ENCODE peak calls at places on chromosomes 2 and 18, in four cellular contexts. E is K562, L is GM12878, X is HL-60. O is an unnamed sample.

GRCh38 chr2:158539176-158539895 is 82.6 kb downstream of the PKP4 start:
- DNase-seq in E (no peak), L (no peak), X (peak), O (no peak)

GRCh38 chr2:25375371-25375988 is 33.8 kb upstream of the DNMT3A start:
- DNase-seq in E (no peak), L (no peak), X (no peak), O (no peak)

GRCh38 chr2:26238301-26238958 is 6.0 kb downstream of the HADHA start:
- DNase-seq in E (no peak), L (no peak), X (peak), O (no peak)

GRCh38 chr2:98020992-98021713 is 25.4 kb upstream of the TMEM131 start:
- DNase-seq in E (no peak), L (no peak), X (no peak), O (no peak)

GRCh38 chr18:35050638-35051287 is 9.6 kb downstream of the MAPRE2 start:
- DNase-seq in E (no peak), L (no peak), X (peak), O (no peak)

GRCh38 chr2:201349601-201350000 is 7.5 kb downstream of the FLACC1 start:
- DNase-seq in E (no peak), L (no peak), X (no peak), O (no peak)

GRCh38 chr2:147482111-147482510 is 362.7 kb upstream of the ACVR2A start:
- DNase-seq in E (no peak), L (no peak), X (no peak), O (no peak)

GRCh38 chr2:1162768-1163584 is 212.3 kb downstream of the SNTG2 start:
- DNase-seq in E (no peak), L (no peak), X (peak), O (peak)

GRCh38 chr2:65142515-65142914 is 12.6 kb upstream of the RAB1A start:
- DNase-seq in E (no peak), L (no peak), X (no peak), O (no peak)

GRCh38 chr2:118832071-118832790 is 15.2 kb downstream of the EN1 start:
- DNase-seq in E (no peak), L (no peak), X (no peak), O (no peak)

GRCh38 chr2:135132314-135132713 is 80.2 kb downstream of the RAB3GAP1 start:
- DNase-seq in E (no peak), L (no peak), X (no peak), O (no peak)

GRCh38 chr2:97747716-97748115 is 34.3 kb downstream of the ZAP70 start:
- DNase-seq in E (no peak), L (no peak), X (no peak), O (no peak)

GRCh38 chr18:68721681-68722583 is 7.0 kb upstream of the TMX3 start:
- DNase-seq in E (no peak), L (peak), X (no peak), O (no peak)

DNA sequence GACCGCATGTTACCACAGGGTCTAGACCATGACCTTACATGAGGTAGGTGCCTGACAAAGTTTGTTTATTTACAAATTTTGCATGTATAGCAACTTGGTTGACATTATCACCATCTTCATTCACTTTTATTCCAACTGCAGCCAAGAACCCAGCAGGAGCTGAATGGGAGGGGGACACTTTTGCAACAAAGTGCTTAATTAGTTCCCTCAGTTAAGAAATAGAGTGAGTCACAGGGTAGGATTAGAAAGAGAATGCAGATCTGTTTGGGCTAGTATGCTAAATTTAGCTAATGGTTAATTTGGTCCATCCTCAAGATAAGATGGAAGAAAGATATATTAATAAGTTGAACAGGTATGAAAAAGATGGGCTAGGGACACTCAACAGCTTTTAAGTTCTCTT is 678.9 kb downstream of the ARHGAP15 start:
- DNase-seq in E (no peak), L (no peak), X (peak), O (no peak)
- TF ChIP-seq SPI1 in E (no peak), L (no peak), X (no peak), O (no peak)

GRCh38 chr2:236654496-236654895 is 84.9 kb downstream of the ACKR3 start:
- DNase-seq in E (no peak), L (no peak), X (no peak), O (no peak)
- TF ChIP-seq SPI1 in E (no peak), L (no peak), X (no peak), O (no peak)

GRCh38 chr2:74119912-74120825 is 27.5 kb downstream of the BOLA3 start:
- DNase-seq in E (peak), L (peak), X (peak), O (peak)

DNA sequence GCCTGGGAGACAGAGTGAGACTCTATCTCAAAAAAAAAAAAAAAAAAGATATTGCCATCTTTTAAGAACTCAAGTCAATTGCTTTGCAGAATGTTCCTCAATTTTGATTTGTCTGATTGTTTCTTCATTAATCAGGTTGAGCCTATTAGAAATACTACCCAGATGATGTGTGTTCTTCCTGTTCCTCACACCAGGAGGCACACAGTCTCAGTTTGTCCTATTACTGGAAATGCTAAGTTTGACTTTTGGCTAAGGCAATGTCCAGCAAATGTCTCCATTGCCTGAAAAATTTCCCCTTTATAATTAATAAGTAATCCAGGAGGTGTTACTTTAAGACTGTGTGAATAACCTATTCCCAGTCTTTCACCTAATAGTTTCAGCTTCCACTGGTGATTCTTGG is 28.4 kb downstream of the BOLA3 start:
- DNase-seq in E (peak), L (no peak), X (no peak), O (no peak)
- TF ChIP-seq SPI1 in E (no peak), L (no peak), X (no peak), O (no peak)

DNA sequence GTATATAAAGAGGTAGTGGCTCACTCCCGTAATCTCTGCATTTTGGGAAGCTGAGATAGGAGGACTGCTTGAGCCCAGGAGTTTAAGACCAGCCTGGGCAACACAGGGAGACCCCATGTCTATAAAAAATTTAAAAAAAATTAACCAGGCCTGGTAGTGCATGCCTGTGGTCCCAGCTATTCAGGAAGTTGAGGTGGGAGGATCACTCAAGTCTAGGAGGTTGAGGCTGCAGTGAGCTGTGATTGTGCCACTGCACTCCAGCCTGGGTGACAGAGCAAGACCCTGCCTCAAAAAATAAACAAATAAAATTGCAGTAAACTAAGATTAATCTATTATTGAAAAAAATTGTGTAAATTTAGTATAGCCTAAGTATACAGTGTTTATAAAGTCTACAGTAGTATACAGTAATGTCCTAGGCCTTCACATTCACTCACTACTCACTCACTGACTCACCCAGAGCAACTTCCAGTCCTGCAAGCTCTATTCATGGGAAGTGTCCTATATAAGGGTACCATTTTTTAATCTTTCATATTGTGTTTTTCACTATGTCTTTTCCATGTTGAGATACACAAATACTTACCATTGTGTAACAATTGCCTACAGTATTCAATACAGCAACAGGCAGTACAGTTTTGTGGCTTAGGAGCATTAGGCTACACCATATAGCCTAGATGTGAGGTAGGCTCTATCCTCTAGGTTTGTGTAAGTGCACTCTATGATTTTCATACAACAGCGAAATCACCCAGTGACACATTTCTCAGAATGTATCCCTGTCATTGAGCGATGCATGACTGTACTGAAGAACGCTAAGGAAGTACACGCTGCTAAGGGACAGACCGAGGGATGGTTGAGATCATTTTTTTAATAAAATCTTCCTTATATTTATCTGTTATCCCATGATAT is 10.4 kb upstream of the MAP4K3 start:
- DNase-seq in E (no peak), L (no peak), X (no peak), O (no peak)
- TF ChIP-seq SPI1 in E (no peak), L (no peak), X (no peak), O (no peak)

GRCh38 chr18:23204589-23205235 is 69.4 kb downstream of the CABLES1 start:
- DNase-seq in E (no peak), L (no peak), X (no peak), O (no peak)
- TF ChIP-seq SPI1 in E (no peak), L (no peak), X (no peak), O (no peak)

GRCh38 chr2:85935746-85936208 is 47.0 kb upstream of the ST3GAL5 start:
- DNase-seq in E (no peak), L (no peak), X (no peak), O (no peak)
- TF ChIP-seq SPI1 in E (no peak), L (no peak), X (no peak), O (no peak)

GRCh38 chr18:44683566-44683965 is 2.9 kb downstream of the SETBP1 start:
- DNase-seq in E (no peak), L (no peak), X (no peak), O (no peak)
- TF ChIP-seq SPI1 in E (no peak), L (no peak), X (no peak), O (no peak)

GRCh38 chr2:54459037-54459441 is 2.9 kb downstream of the SPTBN1 start:
- DNase-seq in E (no peak), L (no peak), X (no peak), O (no peak)

GRCh38 chr2:54456526-54457325 is 599 bp downstream of the SPTBN1 start:
- DNase-seq in E (peak), L (no peak), X (no peak), O (peak)

GRCh38 chr2:54454922-54455583 is 1.1 kb upstream of the SPTBN1 start:
- DNase-seq in E (no peak), L (no peak), X (no peak), O (no peak)

GRCh38 chr2:54455584-54456525 is at the start of gene SPTBN1:
- DNase-seq in E (peak), L (no peak), X (peak), O (peak)

DNA sequence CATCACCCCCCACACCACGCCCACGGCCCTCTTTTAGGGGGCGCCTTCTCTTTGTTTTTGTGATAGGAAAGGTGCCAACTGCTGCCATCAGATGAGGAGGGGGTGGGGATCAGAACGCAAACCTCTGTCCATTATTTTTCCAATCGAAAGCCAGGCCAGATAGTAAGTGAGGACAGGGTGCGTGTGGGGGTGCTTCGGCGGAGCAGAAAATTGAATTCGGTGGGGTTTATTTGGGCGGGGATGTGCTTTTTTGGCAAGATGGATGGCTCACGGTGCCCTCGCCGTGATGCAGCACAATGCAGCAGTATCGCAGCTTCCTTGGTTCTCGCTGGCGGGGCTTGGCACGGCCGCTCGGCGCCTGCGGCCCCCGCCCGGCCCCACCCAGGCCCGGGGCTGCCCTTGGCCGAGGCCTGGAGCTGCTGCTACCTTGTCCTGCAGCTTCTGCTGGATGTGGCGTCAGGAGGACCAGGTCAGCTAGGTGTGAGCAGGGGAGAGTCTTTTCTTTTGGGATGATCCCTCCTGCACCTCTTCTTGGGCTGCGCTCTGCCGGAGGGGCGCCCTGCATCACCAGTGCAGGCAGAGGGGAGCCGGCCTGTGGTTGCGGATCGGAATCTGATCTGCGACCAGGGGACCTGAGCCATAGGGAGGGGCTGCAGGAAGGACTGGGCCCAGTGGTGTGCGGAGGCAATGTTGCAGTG is 1.3 kb downstream of the SPTBN1 start:
- DNase-seq in E (no peak), L (no peak), X (no peak), O (no peak)
- TF ChIP-seq SPI1 in E (no peak), L (no peak), X (no peak), O (no peak)

DNA sequence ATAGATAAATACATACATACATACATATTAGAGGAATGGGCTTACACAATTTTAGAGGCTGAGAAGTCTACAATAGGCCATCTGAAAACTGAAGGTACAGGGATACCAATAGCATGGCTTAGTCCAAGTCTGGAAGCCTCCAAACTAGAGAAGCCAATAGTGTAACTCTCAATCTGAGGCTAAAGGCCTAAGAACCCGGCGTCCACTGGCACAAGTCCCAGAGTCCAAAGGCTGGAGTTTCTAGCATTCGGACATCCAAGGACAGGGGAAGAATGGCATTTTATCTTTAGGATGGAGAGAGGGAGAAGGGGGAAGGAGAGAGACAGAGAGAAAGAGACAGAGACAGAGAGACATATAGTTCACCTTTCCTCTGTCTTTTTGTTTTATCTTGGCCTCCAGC is 63.7 kb upstream of the SYT4 start:
- DNase-seq in E (no peak), L (no peak), X (no peak), O (no peak)
- TF ChIP-seq SPI1 in E (no peak), L (no peak), X (no peak), O (no peak)

O was measured in GM12891.